ENCODE peak calls at places on chromosomes 1 and 21, in five cellular contexts. O is cardiac muscle cell, R is mucosa of descending colon, P is mammary epithelial cell, X is psoas muscle. G is an unnamed sample.
A peak's percentile ranks its signal among the peaks of the same experiment; 100 is the strongest.

GRCh38 chr1:201194046-201194445 is 3.4 kb downstream of the IGFN1 start:
- DNase-seq in X (no peak), P (no peak), O (no peak), R (no peak), G (no peak)

GRCh38 chr1:107740574-107740973 is 224.4 kb downstream of the VAV3 start:
- DNase-seq in O (no peak), R (no peak), P (no peak), X (no peak), G (no peak)

GRCh38 chr1:31765041-31765467 is 914 bp upstream of the ADGRB2 start:
- DNase-seq in X (no peak), P (no peak), R (no peak), O (peak; percentile 45), G (peak; percentile 49)

GRCh38 chr1:112054504-112054903 is 65.0 kb upstream of the KCND3 start:
- DNase-seq in X (no peak), O (no peak), R (no peak), P (no peak), G (no peak)

GRCh38 chr1:70143052-70143659 is 62.2 kb downstream of the LRRC40 start:
- DNase-seq in O (peak; percentile 62), P (no peak), X (no peak), R (no peak), G (no peak)

GRCh38 chr1:2803931-2804627 is 2.6 kb upstream of the TTC34 start:
- DNase-seq in X (peak; percentile 34), P (no peak), R (peak; percentile 16), O (no peak), G (no peak)

GRCh38 chr1:54407201-54407956 is 1.2 kb upstream of the SSBP3 start:
- DNase-seq in X (peak; percentile 59), O (peak; percentile 96), P (peak; percentile 85), R (peak; percentile 69), G (peak; percentile 41)

GRCh38 chr21:32411366-32412161 is 942 bp upstream of the EVA1C start:
- DNase-seq in X (peak; percentile 95), P (peak; percentile 65), R (peak; percentile 94), O (peak; percentile 90), G (no peak)

GRCh38 chr21:33975548-33976081 is 60.0 kb upstream of the ATP5PO start:
- DNase-seq in P (peak; percentile 74), X (no peak), R (no peak), O (no peak), G (no peak)

GRCh38 chr1:8903908-8904650 is 25.6 kb upstream of the ENO1 start:
- DNase-seq in R (no peak), X (no peak), P (peak; percentile 93), O (peak; percentile 96), G (no peak)

GRCh38 chr1:10451286-10451685 is 1.5 kb downstream of the CORT start:
- DNase-seq in O (peak; percentile 40), R (no peak), X (no peak), P (no peak), G (no peak)

GRCh38 chr1:32736812-32737791 is 34.5 kb upstream of the SYNC start:
- DNase-seq in P (no peak), O (no peak), R (peak; percentile 84), X (no peak), G (no peak)

GRCh38 chr1:22126531-22126930 is 16.4 kb downstream of the WNT4 start:
- DNase-seq in R (no peak), O (no peak), P (no peak), X (peak; percentile 32), G (no peak)

GRCh38 chr21:43885721-43886120 is 20.7 kb downstream of the AGPAT3 start:
- DNase-seq in O (no peak), P (no peak), R (no peak), X (no peak), G (no peak)

GRCh38 chr1:119771770-119772169 is 3.1 kb upstream of the HMGCS2 start:
- DNase-seq in P (no peak), O (no peak), X (no peak), R (no peak), G (no peak)

GRCh38 chr1:204255966-204256365 is 42.2 kb upstream of the GOLT1A start:
- DNase-seq in R (no peak), O (peak; percentile 35), P (no peak), X (no peak), G (no peak)

GRCh38 chr21:38625000-38625399 is 126.7 kb upstream of the ERG start:
- DNase-seq in R (no peak), O (no peak), X (no peak), P (no peak), G (no peak)

GRCh38 chr1:43177691-43178090 is 5.6 kb downstream of the CFAP57 start:
- DNase-seq in R (no peak), X (no peak), P (no peak), O (no peak), G (no peak)

GRCh38 chr1:25657121-25657521 is 40.5 kb downstream of the MAN1C1 start:
- DNase-seq in O (no peak), P (no peak), R (no peak), X (no peak), G (no peak)

GRCh38 chr1:68317543-68317942 is 85.2 kb upstream of the WLS start:
- DNase-seq in R (no peak), O (no peak), P (no peak), X (no peak), G (no peak)

GRCh38 chr1:150875197-150876110 is 945 bp downstream of the ARNT start:
- DNase-seq in O (peak; percentile 44), R (peak; percentile 32), P (peak; percentile 16), X (no peak), G (no peak)

GRCh38 chr1:92698932-92699331 is 86.0 kb downstream of the EVI5 start:
- DNase-seq in O (no peak), P (no peak), X (no peak), R (no peak), G (no peak)

GRCh38 chr21:33286600-33287456 is 20.7 kb downstream of the IL10RB start:
- DNase-seq in O (peak; percentile 87), R (no peak), X (no peak), P (peak; percentile 40), G (no peak)

GRCh38 chr1:114745351-114745750 is 12.4 kb downstream of the CSDE1 start:
- DNase-seq in P (peak; percentile 46), R (no peak), X (no peak), O (no peak), G (no peak)

GRCh38 chr1:227897704-227898438 is 49.9 kb downstream of the WNT9A start:
- DNase-seq in R (no peak), P (no peak), O (no peak), X (peak; percentile 44), G (no peak)

GRCh38 chr21:37564924-37565529 is 198.5 kb downstream of the DYRK1A start:
- DNase-seq in O (no peak), R (no peak), X (peak; percentile 58), P (no peak), G (no peak)

GRCh38 chr1:44330935-44331334 is 24.1 kb downstream of the ERI3 start:
- DNase-seq in O (no peak), P (no peak), X (no peak), R (no peak), G (no peak)

GRCh38 chr1:36463773-36464604 is at the start of gene MRPS15:
- DNase-seq in P (peak; percentile 93), R (peak; percentile 97), O (peak; percentile 97), X (peak; percentile 98), G (peak; percentile 84)

GRCh38 chr1:188937965-188938551 is 1539.6 kb downstream of the BRINP3 start:
- DNase-seq in P (no peak), R (no peak), X (no peak), O (peak; percentile 3), G (no peak)
- TF ChIP-seq CTCF in P (peak; percentile 51), R (no peak), X (no peak), O (peak; percentile 31), G (peak; percentile 56)

GRCh38 chr1:26851106-26851684 is 11.8 kb upstream of the SFN start:
- DNase-seq in P (no peak), X (no peak), O (no peak), R (no peak), G (no peak)
- TF ChIP-seq CTCF in P (peak; percentile 46), X (no peak), O (no peak), R (no peak), G (no peak)

DNA sequence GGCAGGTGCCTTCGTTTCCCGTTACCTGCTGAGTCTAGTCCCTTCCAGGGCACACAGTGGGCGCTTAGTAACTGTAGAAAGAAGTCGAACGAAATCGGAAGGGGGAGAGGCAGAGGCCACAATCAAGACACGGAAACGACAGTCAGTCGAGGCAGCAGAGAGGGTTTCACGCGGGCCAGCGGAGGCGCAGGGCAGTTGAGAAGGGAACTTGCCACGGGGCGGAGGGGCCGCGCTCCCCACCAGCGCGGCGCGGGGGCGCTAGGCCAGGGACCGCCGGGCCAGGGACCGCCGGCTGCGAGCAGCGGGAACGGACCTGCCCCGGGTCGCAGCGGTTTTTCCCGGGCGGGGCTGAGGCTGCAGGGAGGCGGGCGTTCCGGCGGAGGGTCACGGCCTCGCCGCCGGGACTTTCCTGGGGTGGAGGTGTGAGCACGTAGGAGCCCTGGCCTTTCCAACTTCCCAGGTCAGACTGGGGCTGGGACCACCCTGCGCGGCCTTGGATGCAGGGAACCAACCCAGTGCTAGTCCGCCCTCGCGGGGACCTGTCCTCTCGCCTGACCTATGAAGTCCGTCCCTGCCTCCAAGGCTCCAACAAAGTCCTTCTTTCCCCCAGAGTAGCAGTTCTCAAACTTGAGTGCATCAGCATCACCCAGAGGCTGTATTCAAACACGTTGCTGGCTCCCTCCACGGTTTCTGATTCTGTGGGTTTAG is 150.1 kb upstream of the FGGY start:
- DNase-seq in X (peak; percentile 76), R (peak; percentile 76), P (peak; percentile 34), O (peak; percentile 48), G (peak; percentile 37)
- TF ChIP-seq CTCF in X (peak; percentile 16), R (no peak), P (no peak), O (peak; percentile 20), G (peak; percentile 36)

GRCh38 chr1:6272476-6273270 is 11.8 kb upstream of the GPR153 start:
- DNase-seq in P (no peak), O (no peak), X (no peak), R (no peak), G (no peak)
- TF ChIP-seq CTCF in P (peak; percentile 21), O (no peak), X (no peak), R (no peak), G (no peak)

GRCh38 chr1:173503391-173503790 is 26.3 kb downstream of the PRDX6 start:
- DNase-seq in X (no peak), P (no peak), R (no peak), O (peak; percentile 68), G (no peak)
- TF ChIP-seq CTCF in X (no peak), P (no peak), R (no peak), O (no peak), G (no peak)

GRCh38 chr1:109615879-109616278 is 3.5 kb downstream of the GNAT2 start:
- DNase-seq in O (no peak), P (no peak), R (no peak), X (no peak), G (no peak)

GRCh38 chr1:109611308-109611950 is 8.0 kb downstream of the GNAT2 start:
- DNase-seq in O (no peak), X (no peak), P (no peak), R (no peak), G (no peak)

GRCh38 chr1:109610609-109611307 is 8.7 kb downstream of the GNAT2 start:
- DNase-seq in P (peak; percentile 26), R (no peak), X (no peak), O (no peak), G (no peak)

GRCh38 chr1:109611951-109612310 is 7.5 kb downstream of the GNAT2 start:
- DNase-seq in P (no peak), O (no peak), X (no peak), R (no peak), G (no peak)

GRCh38 chr1:109613396-109614147 is 5.8 kb downstream of the GNAT2 start:
- DNase-seq in X (no peak), O (peak; percentile 43), R (no peak), P (no peak), G (no peak)
- TF ChIP-seq CTCF in X (no peak), O (no peak), R (no peak), P (no peak), G (no peak)

GRCh38 chr1:98556521-98557158 is 104.9 kb upstream of the SNX7 start:
- DNase-seq in X (no peak), O (peak; percentile 36), R (no peak), P (peak; percentile 23), G (no peak)
- TF ChIP-seq CTCF in X (no peak), O (peak; percentile 60), R (peak; percentile 11), P (peak; percentile 68), G (peak; percentile 61)

G was measured in neural crest cell.